ENCODE peak calls at places on chromosomes 7 and 10, in six cellular contexts. One of them, this sample, is unnamed.

GRCh38 chr7:85101347-85101746 is 85.5 kb downstream of the SEMA3D start:
- DNase-seq in H1: no peak
- DNase-seq in IMR-90: no peak
- DNase-seq in neuronal stem cell: no peak
- DNase-seq in mesenchymal stem cell: no peak
- DNase-seq in trophoblast cell: no peak
- DNase-seq in this sample: no peak

GRCh38 chr10:125192005-125192404 is 31.6 kb upstream of the CTBP2 start:
- DNase-seq in H1: no peak
- DNase-seq in IMR-90: no peak
- DNase-seq in neuronal stem cell: no peak
- DNase-seq in mesenchymal stem cell: no peak
- DNase-seq in trophoblast cell: no peak
- DNase-seq in this sample: no peak

GRCh38 chr7:15326044-15326644 is 235.7 kb downstream of the AGMO start:
- DNase-seq in H1: no peak
- DNase-seq in IMR-90: peak; percentile 35
- DNase-seq in neuronal stem cell: no peak
- DNase-seq in mesenchymal stem cell: peak; percentile 50
- DNase-seq in trophoblast cell: no peak
- DNase-seq in this sample: no peak

GRCh38 chr10:50846753-50847152 is 38.7 kb downstream of the A1CF start:
- DNase-seq in H1: no peak
- DNase-seq in IMR-90: peak; percentile 6
- DNase-seq in neuronal stem cell: no peak
- DNase-seq in mesenchymal stem cell: no peak
- DNase-seq in trophoblast cell: no peak
- DNase-seq in this sample: no peak

GRCh38 chr7:92461027-92462003 is 14.0 kb downstream of the GATAD1 start:
- DNase-seq in H1: no peak
- DNase-seq in IMR-90: peak; percentile 38
- DNase-seq in neuronal stem cell: peak; percentile 18
- DNase-seq in mesenchymal stem cell: peak; percentile 51
- DNase-seq in trophoblast cell: peak; percentile 27
- DNase-seq in this sample: peak; percentile 47

GRCh38 chr10:17703706-17704105 is 48.3 kb upstream of the TMEM236 start:
- DNase-seq in H1: no peak
- DNase-seq in IMR-90: no peak
- DNase-seq in neuronal stem cell: no peak
- DNase-seq in mesenchymal stem cell: no peak
- DNase-seq in trophoblast cell: no peak
- DNase-seq in this sample: no peak

GRCh38 chr10:47421057-47421952 is 37.2 kb upstream of the ZNF488 start:
- DNase-seq in H1: no peak
- DNase-seq in IMR-90: peak; percentile 91
- DNase-seq in neuronal stem cell: no peak
- DNase-seq in mesenchymal stem cell: peak; percentile 15
- DNase-seq in trophoblast cell: peak; percentile 91
- DNase-seq in this sample: no peak

GRCh38 chr10:19250542-19250941 is 201.9 kb downstream of the MALRD1 start:
- DNase-seq in H1: no peak
- DNase-seq in IMR-90: peak; percentile 93
- DNase-seq in neuronal stem cell: no peak
- DNase-seq in mesenchymal stem cell: no peak
- DNase-seq in trophoblast cell: no peak
- DNase-seq in this sample: no peak

GRCh38 chr7:31633894-31634494 is 53.0 kb upstream of the PPP1R17 start:
- DNase-seq in H1: no peak
- DNase-seq in IMR-90: peak; percentile 39
- DNase-seq in neuronal stem cell: peak; percentile 60
- DNase-seq in mesenchymal stem cell: peak; percentile 49
- DNase-seq in trophoblast cell: peak; percentile 35
- DNase-seq in this sample: peak; percentile 70

GRCh38 chr7:128055668-128056067 is 24.4 kb upstream of the LRRC4 start:
- DNase-seq in H1: no peak
- DNase-seq in IMR-90: no peak
- DNase-seq in neuronal stem cell: no peak
- DNase-seq in mesenchymal stem cell: peak; percentile 38
- DNase-seq in trophoblast cell: no peak
- DNase-seq in this sample: no peak

GRCh38 chr7:83648464-83649241 is at the start of gene SEMA3E:
- DNase-seq in H1: peak; percentile 54
- DNase-seq in IMR-90: peak; percentile 35
- DNase-seq in neuronal stem cell: peak; percentile 33
- DNase-seq in mesenchymal stem cell: peak; percentile 83
- DNase-seq in trophoblast cell: peak; percentile 18
- DNase-seq in this sample: peak; percentile 65

GRCh38 chr10:2978111-2978510 is 89.2 kb upstream of the PFKP start:
- DNase-seq in H1: no peak
- DNase-seq in IMR-90: peak; percentile 79
- DNase-seq in neuronal stem cell: peak; percentile 47
- DNase-seq in mesenchymal stem cell: peak; percentile 68
- DNase-seq in trophoblast cell: no peak
- DNase-seq in this sample: no peak

GRCh38 chr7:44398953-44399574 is 73.7 kb upstream of the CAMK2B start:
- DNase-seq in H1: no peak
- DNase-seq in IMR-90: peak; percentile 59
- DNase-seq in neuronal stem cell: no peak
- DNase-seq in mesenchymal stem cell: no peak
- DNase-seq in trophoblast cell: no peak
- DNase-seq in this sample: no peak

GRCh38 chr7:6637544-6638229 is 569 bp downstream of the ZNF316 start:
- DNase-seq in H1: peak; percentile 66
- DNase-seq in IMR-90: peak; percentile 8
- DNase-seq in neuronal stem cell: no peak
- DNase-seq in mesenchymal stem cell: peak; percentile 35
- DNase-seq in trophoblast cell: no peak
- DNase-seq in this sample: peak; percentile 50

GRCh38 chr7:108805808-108806397 is 236.2 kb downstream of the DNAJB9 start:
- DNase-seq in H1: no peak
- DNase-seq in IMR-90: peak; percentile 1
- DNase-seq in neuronal stem cell: no peak
- DNase-seq in mesenchymal stem cell: peak; percentile 10
- DNase-seq in trophoblast cell: no peak
- DNase-seq in this sample: no peak

GRCh38 chr7:140646931-140647647 is 6.5 kb upstream of the DENND2A start:
- DNase-seq in H1: peak; percentile 78
- DNase-seq in IMR-90: peak; percentile 37
- DNase-seq in neuronal stem cell: no peak
- DNase-seq in mesenchymal stem cell: peak; percentile 58
- DNase-seq in trophoblast cell: peak; percentile 42
- DNase-seq in this sample: peak; percentile 84

GRCh38 chr10:116553378-116553980 is 7.7 kb downstream of the PNLIP start:
- DNase-seq in H1: no peak
- DNase-seq in IMR-90: no peak
- DNase-seq in neuronal stem cell: no peak
- DNase-seq in mesenchymal stem cell: no peak
- DNase-seq in trophoblast cell: peak; percentile 10
- DNase-seq in this sample: no peak

GRCh38 chr7:81886211-81886764 is 116.4 kb upstream of the HGF start:
- DNase-seq in H1: no peak
- DNase-seq in IMR-90: no peak
- DNase-seq in neuronal stem cell: no peak
- DNase-seq in mesenchymal stem cell: no peak
- DNase-seq in trophoblast cell: no peak
- DNase-seq in this sample: no peak

GRCh38 chr7:41984888-41985287 is 252.1 kb downstream of the GLI3 start:
- DNase-seq in H1: no peak
- DNase-seq in IMR-90: peak; percentile 79
- DNase-seq in neuronal stem cell: no peak
- DNase-seq in mesenchymal stem cell: peak; percentile 63
- DNase-seq in trophoblast cell: no peak
- DNase-seq in this sample: no peak

GRCh38 chr7:88566174-88566729 is 193.2 kb upstream of the ZNF804B start:
- DNase-seq in H1: no peak
- DNase-seq in IMR-90: no peak
- DNase-seq in neuronal stem cell: no peak
- DNase-seq in mesenchymal stem cell: no peak
- DNase-seq in trophoblast cell: no peak
- DNase-seq in this sample: no peak

DNA sequence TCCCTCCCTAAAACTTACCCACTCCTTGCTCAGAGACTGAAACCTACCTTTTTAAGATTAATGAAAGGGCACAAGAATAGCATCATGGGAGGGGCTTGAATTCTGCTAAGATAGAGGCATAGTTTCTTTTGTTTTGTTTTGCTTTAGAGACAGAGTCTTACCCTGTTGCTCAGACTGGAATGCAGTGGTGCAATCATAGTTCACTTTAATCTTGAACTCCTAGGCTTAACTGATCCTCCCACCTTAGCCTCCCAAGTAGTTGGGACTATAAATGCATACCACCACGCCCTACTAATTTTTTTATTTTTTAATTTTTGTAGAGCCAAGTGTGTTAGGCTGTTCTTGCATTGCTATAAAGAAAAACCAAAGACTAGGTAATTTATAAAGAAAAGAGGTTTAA is 17.7 kb upstream of the DNMBP start:
- DNase-seq in H1: no peak
- DNase-seq in IMR-90: no peak
- DNase-seq in neuronal stem cell: no peak
- DNase-seq in mesenchymal stem cell: no peak
- DNase-seq in trophoblast cell: peak; percentile 17
- DNase-seq in this sample: no peak
- H3K14ac ChIP-seq in H1: no peak overlapping the region
- H3K14ac ChIP-seq in IMR-90: no peak overlapping the region
- H3K14ac ChIP-seq in neuronal stem cell: no peak overlapping the region
- H3K14ac ChIP-seq in mesenchymal stem cell: no peak overlapping the region
- H3K14ac ChIP-seq in trophoblast cell: no peak overlapping the region
- H3K14ac ChIP-seq in this sample: no peak overlapping the region

DNA sequence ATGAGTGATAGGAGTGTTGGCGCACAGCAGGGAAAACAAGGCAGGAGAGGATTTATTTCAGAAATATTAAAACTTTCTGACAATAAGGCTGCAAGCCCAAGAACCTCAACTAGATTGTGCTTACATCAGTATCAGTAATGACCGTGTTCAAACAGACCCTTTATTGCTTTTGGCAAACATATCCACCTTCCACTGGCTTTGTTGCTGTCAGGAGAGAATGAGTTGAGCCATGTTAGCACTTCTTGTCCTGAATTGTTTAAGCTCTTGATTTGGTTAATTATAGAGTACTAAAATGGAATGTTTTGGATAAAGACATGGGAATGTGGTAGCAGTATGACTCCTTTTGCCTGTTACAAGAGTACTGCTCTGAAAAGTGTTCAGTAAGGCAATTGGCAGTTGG is 3.8 kb downstream of the AHCYL2 start:
- DNase-seq in H1: no peak
- DNase-seq in IMR-90: no peak
- DNase-seq in neuronal stem cell: no peak
- DNase-seq in mesenchymal stem cell: no peak
- DNase-seq in trophoblast cell: no peak
- DNase-seq in this sample: no peak
- H3K14ac ChIP-seq in H1: no peak overlapping the region
- H3K14ac ChIP-seq in IMR-90: no peak overlapping the region
- H3K14ac ChIP-seq in neuronal stem cell: no peak overlapping the region
- H3K14ac ChIP-seq in mesenchymal stem cell: no peak overlapping the region
- H3K14ac ChIP-seq in trophoblast cell: no peak overlapping the region
- H3K14ac ChIP-seq in this sample: no peak overlapping the region

GRCh38 chr10:107148906-107149305 is 15.6 kb downstream of the SORCS1 start:
- DNase-seq in H1: no peak
- DNase-seq in IMR-90: no peak
- DNase-seq in neuronal stem cell: no peak
- DNase-seq in mesenchymal stem cell: no peak
- DNase-seq in trophoblast cell: no peak
- DNase-seq in this sample: no peak
- H3K14ac ChIP-seq in H1: no peak overlapping the region
- H3K14ac ChIP-seq in IMR-90: no peak overlapping the region
- H3K14ac ChIP-seq in neuronal stem cell: no peak overlapping the region
- H3K14ac ChIP-seq in mesenchymal stem cell: no peak overlapping the region
- H3K14ac ChIP-seq in trophoblast cell: no peak overlapping the region
- H3K14ac ChIP-seq in this sample: no peak overlapping the region

DNA sequence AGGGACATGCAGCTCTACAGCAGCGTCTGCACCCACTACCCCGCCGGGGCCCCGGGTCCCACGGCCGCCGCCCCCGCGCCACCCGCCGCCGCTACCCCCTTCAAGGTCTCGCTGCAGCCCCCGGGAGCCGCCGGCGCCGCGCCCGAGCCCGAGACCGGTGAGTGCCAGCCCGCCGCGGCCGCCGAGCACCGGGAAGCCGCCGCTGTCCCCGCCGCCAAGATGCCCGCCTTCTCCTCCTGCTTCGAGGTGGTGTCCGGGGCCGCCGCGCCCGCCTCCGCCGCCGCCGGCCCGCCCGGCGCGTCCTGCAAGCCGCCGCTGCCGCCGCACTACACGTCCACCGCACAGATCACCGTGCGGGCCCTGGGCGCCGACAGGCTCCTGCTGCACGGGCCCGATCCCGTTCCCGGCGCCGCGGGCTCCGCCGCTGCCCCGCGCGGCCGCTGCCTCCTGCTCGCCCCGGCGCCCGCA is 611 bp downstream of the OTUD1 start:
- DNase-seq in H1: no peak
- DNase-seq in IMR-90: no peak
- DNase-seq in neuronal stem cell: peak; percentile 15
- DNase-seq in mesenchymal stem cell: no peak
- DNase-seq in trophoblast cell: no peak
- DNase-seq in this sample: peak; percentile 33
- H3K14ac ChIP-seq in H1: no peak overlapping the region
- H3K14ac ChIP-seq in IMR-90: no peak overlapping the region
- H3K14ac ChIP-seq in neuronal stem cell: peak overlapping the region; percentile 51
- H3K14ac ChIP-seq in mesenchymal stem cell: peak overlapping the region; percentile 92
- H3K14ac ChIP-seq in trophoblast cell: peak overlapping the region; percentile 85
- H3K14ac ChIP-seq in this sample: no peak overlapping the region

DNA sequence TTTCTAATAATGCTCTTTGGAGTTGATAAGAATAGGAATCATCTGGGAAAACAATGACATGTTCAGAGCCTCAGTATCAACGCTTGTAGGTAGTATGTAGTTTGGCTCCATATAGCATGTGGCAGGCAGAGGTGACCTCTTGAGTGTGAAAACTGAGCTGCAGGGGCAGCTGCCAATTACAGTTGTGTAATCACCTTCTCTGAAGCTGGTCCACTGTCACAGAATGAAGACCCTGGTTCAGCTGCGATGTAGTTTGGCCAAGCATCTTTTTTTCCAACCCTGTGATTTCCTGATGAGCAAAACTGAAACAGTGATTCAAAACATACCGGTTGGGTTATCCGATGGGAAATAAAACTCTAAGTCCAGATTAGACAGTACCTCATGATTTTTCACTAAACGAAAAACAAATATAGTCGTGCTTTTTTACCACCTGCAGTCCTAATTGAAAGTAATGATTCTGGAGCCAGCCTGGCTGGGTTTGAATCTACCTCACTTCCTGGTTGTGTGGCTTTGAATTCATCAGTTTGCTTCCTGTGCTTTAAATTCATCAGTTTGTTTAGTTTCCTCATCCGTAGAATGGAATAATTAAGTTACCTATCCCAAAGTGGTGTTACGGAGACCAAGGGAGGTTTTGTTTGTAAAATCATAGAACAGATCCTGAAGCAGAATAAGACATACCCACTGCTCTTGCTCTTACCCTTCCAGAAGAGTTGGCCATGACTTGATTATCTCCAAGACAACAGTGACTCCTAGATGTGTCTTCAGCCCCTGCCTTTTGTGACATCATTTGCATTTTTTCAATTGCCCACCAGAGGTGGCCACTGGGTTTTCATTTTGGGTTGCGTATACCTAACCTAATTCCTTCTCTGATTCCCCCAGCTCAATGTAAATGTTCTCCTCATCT is 87.4 kb downstream of the CELF2 start:
- DNase-seq in H1: no peak
- DNase-seq in IMR-90: no peak
- DNase-seq in neuronal stem cell: no peak
- DNase-seq in mesenchymal stem cell: no peak
- DNase-seq in trophoblast cell: no peak
- DNase-seq in this sample: no peak
- H3K14ac ChIP-seq in H1: no peak overlapping the region
- H3K14ac ChIP-seq in IMR-90: no peak overlapping the region
- H3K14ac ChIP-seq in neuronal stem cell: no peak overlapping the region
- H3K14ac ChIP-seq in mesenchymal stem cell: no peak overlapping the region
- H3K14ac ChIP-seq in trophoblast cell: no peak overlapping the region
- H3K14ac ChIP-seq in this sample: no peak overlapping the region

This sample was measured in H9.